ENCODE peak calls at places on chromosomes 3 and 15, in seven cellular contexts. One of them, this sample, is unnamed. For H3K4me1, the result is how much of the 10 kb centered on the place peaks cover.

GRCh38 chr3:78077842-78078241 is 1037.9 kb downstream of the ROBO2 start:
- DNase-seq in psoas muscle: no peak
- DNase-seq in A673: no peak
- DNase-seq in ovary: no peak
- DNase-seq in kidney: no peak
- DNase-seq in OCI-LY7: no peak
- DNase-seq in fibroblast of lung: no peak
- DNase-seq in this sample: no peak

GRCh38 chr3:69420781-69421520 is 35.1 kb upstream of the FRMD4B start:
- DNase-seq in OCI-LY7: no peak
- DNase-seq in A673: no peak
- DNase-seq in kidney: no peak
- DNase-seq in psoas muscle: peak
- DNase-seq in fibroblast of lung: peak
- DNase-seq in ovary: no peak
- DNase-seq in this sample: no peak

GRCh38 chr15:99753066-99753465 is 19.8 kb upstream of the LYSMD4 start:
- DNase-seq in kidney: no peak
- DNase-seq in A673: no peak
- DNase-seq in fibroblast of lung: no peak
- DNase-seq in psoas muscle: no peak
- DNase-seq in OCI-LY7: no peak
- DNase-seq in ovary: no peak
- DNase-seq in this sample: no peak

GRCh38 chr15:75606026-75606425 is 19.5 kb downstream of the SNUPN start:
- DNase-seq in psoas muscle: no peak
- DNase-seq in fibroblast of lung: no peak
- DNase-seq in ovary: no peak
- DNase-seq in A673: no peak
- DNase-seq in kidney: no peak
- DNase-seq in OCI-LY7: no peak
- DNase-seq in this sample: no peak

GRCh38 chr15:45668386-45668785 is 33.6 kb downstream of the SQOR start:
- DNase-seq in fibroblast of lung: no peak
- DNase-seq in psoas muscle: no peak
- DNase-seq in A673: no peak
- DNase-seq in kidney: no peak
- DNase-seq in OCI-LY7: no peak
- DNase-seq in ovary: no peak
- DNase-seq in this sample: no peak

GRCh38 chr3:63768415-63768814 is 50.7 kb upstream of the C3orf49 start:
- DNase-seq in ovary: no peak
- DNase-seq in psoas muscle: no peak
- DNase-seq in fibroblast of lung: no peak
- DNase-seq in OCI-LY7: no peak
- DNase-seq in kidney: no peak
- DNase-seq in A673: no peak
- DNase-seq in this sample: no peak

GRCh38 chr3:23740517-23741402 is 65.0 kb upstream of the UBE2E1 start:
- DNase-seq in OCI-LY7: peak
- DNase-seq in psoas muscle: no peak
- DNase-seq in ovary: no peak
- DNase-seq in A673: no peak
- DNase-seq in fibroblast of lung: no peak
- DNase-seq in kidney: no peak
- DNase-seq in this sample: peak

GRCh38 chr15:52678036-52678467 is 1.1 kb downstream of the ATOSA start:
- DNase-seq in psoas muscle: peak
- DNase-seq in ovary: peak
- DNase-seq in fibroblast of lung: peak
- DNase-seq in A673: peak
- DNase-seq in kidney: peak
- DNase-seq in OCI-LY7: peak
- DNase-seq in this sample: peak

GRCh38 chr15:43854801-43855200 is 28.0 kb downstream of the WDR76 start:
- DNase-seq in ovary: no peak
- DNase-seq in OCI-LY7: no peak
- DNase-seq in A673: no peak
- DNase-seq in fibroblast of lung: peak
- DNase-seq in psoas muscle: no peak
- DNase-seq in kidney: no peak
- DNase-seq in this sample: no peak

GRCh38 chr3:22990291-22991200 is 212.6 kb upstream of the UBE2E2 start:
- DNase-seq in OCI-LY7: no peak
- DNase-seq in fibroblast of lung: no peak
- DNase-seq in A673: no peak
- DNase-seq in ovary: no peak
- DNase-seq in psoas muscle: no peak
- DNase-seq in kidney: peak
- DNase-seq in this sample: no peak

GRCh38 chr15:89611317-89611716 is 36.0 kb downstream of the TICRR start:
- DNase-seq in OCI-LY7: no peak
- DNase-seq in kidney: no peak
- DNase-seq in fibroblast of lung: no peak
- DNase-seq in ovary: no peak
- DNase-seq in psoas muscle: no peak
- DNase-seq in A673: no peak
- DNase-seq in this sample: no peak

GRCh38 chr15:33215941-33216872 is 21.7 kb upstream of the FMN1 start:
- DNase-seq in OCI-LY7: peak
- DNase-seq in psoas muscle: no peak
- DNase-seq in ovary: no peak
- DNase-seq in fibroblast of lung: peak
- DNase-seq in A673: peak
- DNase-seq in kidney: no peak
- DNase-seq in this sample: peak
- TF ChIP-seq CTCF in OCI-LY7: peak
- TF ChIP-seq CTCF in psoas muscle: peak
- TF ChIP-seq CTCF in ovary: no peak
- TF ChIP-seq CTCF in fibroblast of lung: peak
- TF ChIP-seq CTCF in A673: peak
- TF ChIP-seq CTCF in kidney: peak
- TF ChIP-seq CTCF in this sample: peak

DNA sequence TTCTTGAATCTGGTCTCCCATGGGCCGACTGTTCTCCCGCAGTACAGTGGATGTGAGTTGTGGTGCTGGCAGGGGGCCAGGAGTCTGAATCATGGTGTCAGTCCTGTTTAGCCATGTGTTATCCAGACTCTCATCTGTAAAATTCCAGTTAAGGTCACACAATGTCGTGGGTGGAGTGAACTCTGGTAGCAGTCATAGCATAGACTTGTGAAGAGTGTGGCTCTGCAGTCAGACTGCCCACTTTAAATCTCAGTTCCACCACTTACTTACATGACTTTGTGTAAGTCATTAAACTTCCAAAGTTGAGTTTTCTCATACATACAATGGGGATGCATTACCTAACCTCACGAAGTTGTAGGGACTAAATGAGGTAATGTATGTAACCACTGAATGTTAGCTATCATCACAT is 93.7 kb downstream of the PCCB start:
- DNase-seq in fibroblast of lung: peak
- DNase-seq in kidney: peak
- DNase-seq in A673: peak
- DNase-seq in ovary: peak
- DNase-seq in OCI-LY7: no peak
- DNase-seq in psoas muscle: peak
- DNase-seq in this sample: peak
- H3K4me1 ChIP-seq in fibroblast of lung: under half
- H3K4me1 ChIP-seq in kidney: under half
- H3K4me1 ChIP-seq in A673: under half
- H3K4me1 ChIP-seq in ovary: under half
- H3K4me1 ChIP-seq in OCI-LY7: under half
- H3K4me1 ChIP-seq in psoas muscle: under half
- H3K4me1 ChIP-seq in this sample: under half

DNA sequence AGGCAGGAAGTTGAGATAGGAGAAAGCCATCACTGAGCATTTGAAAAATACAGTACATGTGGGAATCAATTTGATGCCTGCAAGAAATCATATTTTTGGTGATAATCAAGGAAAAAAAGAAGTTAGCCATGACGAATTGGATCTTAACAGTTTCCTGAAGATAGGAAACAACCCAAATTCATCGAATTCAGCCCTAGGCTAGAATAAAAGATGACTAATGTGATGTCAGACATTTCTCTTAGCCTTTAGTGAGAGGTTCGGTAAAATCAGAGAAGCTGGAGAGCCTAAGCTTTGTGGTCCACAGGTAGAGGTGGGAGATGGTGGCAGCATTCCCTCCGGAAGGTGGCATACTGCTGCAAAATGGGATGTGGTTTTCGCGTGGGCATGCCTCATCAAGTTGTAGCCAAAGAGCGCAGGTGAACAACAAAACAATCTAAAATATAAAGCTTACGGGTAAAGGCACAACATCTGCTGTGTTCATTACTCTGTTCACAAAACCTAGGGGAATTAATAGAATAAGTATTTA is 144.1 kb upstream of the ALCAM start:
- DNase-seq in A673: no peak
- DNase-seq in fibroblast of lung: no peak
- DNase-seq in OCI-LY7: no peak
- DNase-seq in kidney: no peak
- DNase-seq in ovary: no peak
- DNase-seq in psoas muscle: no peak
- DNase-seq in this sample: peak
- TF ChIP-seq CTCF in A673: peak
- TF ChIP-seq CTCF in fibroblast of lung: no peak
- TF ChIP-seq CTCF in OCI-LY7: no peak
- TF ChIP-seq CTCF in kidney: no peak
- TF ChIP-seq CTCF in ovary: no peak
- TF ChIP-seq CTCF in psoas muscle: no peak
- TF ChIP-seq CTCF in this sample: peak

DNA sequence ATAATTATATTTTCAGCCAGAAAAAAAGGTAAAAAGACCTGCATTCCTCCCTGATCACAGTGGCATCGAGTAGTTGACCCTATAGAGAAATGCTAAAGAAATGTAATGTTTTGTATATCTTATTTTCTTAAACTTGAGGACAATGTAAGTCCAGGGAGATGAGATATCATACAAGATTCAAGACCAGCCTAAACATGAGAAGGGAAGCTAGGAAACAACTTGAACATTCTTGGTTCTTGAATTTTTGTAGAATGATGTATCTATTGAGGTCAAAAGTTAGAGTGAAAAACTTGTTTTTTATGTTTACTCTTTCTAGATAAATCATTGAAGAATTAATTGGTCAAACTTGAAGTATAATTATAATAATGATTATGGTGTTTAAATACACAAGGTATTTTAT is 497.7 kb upstream of the TBL1XR1 start:
- DNase-seq in ovary: no peak
- DNase-seq in kidney: no peak
- DNase-seq in psoas muscle: no peak
- DNase-seq in OCI-LY7: no peak
- DNase-seq in A673: no peak
- DNase-seq in fibroblast of lung: no peak
- DNase-seq in this sample: no peak
- H3K4me1 ChIP-seq in ovary: under half
- H3K4me1 ChIP-seq in kidney: under half
- H3K4me1 ChIP-seq in psoas muscle: under half
- H3K4me1 ChIP-seq in OCI-LY7: under half
- H3K4me1 ChIP-seq in A673: under half
- H3K4me1 ChIP-seq in fibroblast of lung: under half
- H3K4me1 ChIP-seq in this sample: under half

DNA sequence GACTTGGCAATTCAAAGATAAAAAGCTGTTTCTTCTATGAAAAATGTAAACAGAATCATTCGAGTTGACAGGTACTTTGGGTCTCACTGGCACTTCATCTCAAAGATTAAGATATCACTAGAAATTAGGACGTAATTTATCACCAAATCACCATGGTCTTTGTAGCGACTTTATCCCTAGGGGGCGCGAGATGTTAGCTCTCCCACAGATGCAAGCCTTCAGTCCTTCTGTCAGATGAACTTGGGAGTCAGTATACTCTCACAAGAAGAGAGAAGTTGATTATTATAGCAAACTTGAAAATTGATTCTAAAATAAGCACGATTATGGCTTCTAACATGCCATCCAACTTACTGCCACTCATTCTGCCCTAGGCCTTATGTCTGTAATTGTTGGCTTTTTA is 150.3 kb downstream of the ALCAM start:
- DNase-seq in kidney: no peak
- DNase-seq in ovary: no peak
- DNase-seq in psoas muscle: no peak
- DNase-seq in fibroblast of lung: peak
- DNase-seq in OCI-LY7: no peak
- DNase-seq in A673: peak
- DNase-seq in this sample: no peak
- TF ChIP-seq CTCF in kidney: no peak
- TF ChIP-seq CTCF in ovary: no peak
- TF ChIP-seq CTCF in psoas muscle: no peak
- TF ChIP-seq CTCF in fibroblast of lung: peak
- TF ChIP-seq CTCF in OCI-LY7: no peak
- TF ChIP-seq CTCF in A673: peak
- TF ChIP-seq CTCF in this sample: peak

GRCh38 chr3:159856496-159857098 is 132.0 kb upstream of the IL12A start:
- DNase-seq in ovary: no peak
- DNase-seq in kidney: no peak
- DNase-seq in OCI-LY7: no peak
- DNase-seq in psoas muscle: no peak
- DNase-seq in A673: no peak
- DNase-seq in fibroblast of lung: no peak
- DNase-seq in this sample: no peak
- H3K4me1 ChIP-seq in ovary: under half
- H3K4me1 ChIP-seq in kidney: under half
- H3K4me1 ChIP-seq in OCI-LY7: under half
- H3K4me1 ChIP-seq in psoas muscle: half or more
- H3K4me1 ChIP-seq in A673: under half
- H3K4me1 ChIP-seq in fibroblast of lung: under half
- H3K4me1 ChIP-seq in this sample: half or more

GRCh38 chr3:49567406-49567805 is 13.1 kb downstream of the BSN start:
- DNase-seq in ovary: no peak
- DNase-seq in fibroblast of lung: no peak
- DNase-seq in A673: no peak
- DNase-seq in psoas muscle: no peak
- DNase-seq in kidney: no peak
- DNase-seq in OCI-LY7: no peak
- DNase-seq in this sample: peak

GRCh38 chr3:49568965-49569364 is 14.7 kb downstream of the BSN start:
- DNase-seq in OCI-LY7: no peak
- DNase-seq in A673: no peak
- DNase-seq in psoas muscle: no peak
- DNase-seq in kidney: no peak
- DNase-seq in fibroblast of lung: no peak
- DNase-seq in ovary: no peak
- DNase-seq in this sample: no peak

GRCh38 chr3:49563040-49563578 is 8.8 kb downstream of the BSN start:
- DNase-seq in OCI-LY7: no peak
- DNase-seq in ovary: no peak
- DNase-seq in A673: no peak
- DNase-seq in fibroblast of lung: no peak
- DNase-seq in psoas muscle: no peak
- DNase-seq in kidney: no peak
- DNase-seq in this sample: no peak

GRCh38 chr3:49563766-49564165 is 9.5 kb downstream of the BSN start:
- DNase-seq in A673: no peak
- DNase-seq in ovary: no peak
- DNase-seq in fibroblast of lung: no peak
- DNase-seq in OCI-LY7: no peak
- DNase-seq in kidney: no peak
- DNase-seq in psoas muscle: no peak
- DNase-seq in this sample: no peak

DNA sequence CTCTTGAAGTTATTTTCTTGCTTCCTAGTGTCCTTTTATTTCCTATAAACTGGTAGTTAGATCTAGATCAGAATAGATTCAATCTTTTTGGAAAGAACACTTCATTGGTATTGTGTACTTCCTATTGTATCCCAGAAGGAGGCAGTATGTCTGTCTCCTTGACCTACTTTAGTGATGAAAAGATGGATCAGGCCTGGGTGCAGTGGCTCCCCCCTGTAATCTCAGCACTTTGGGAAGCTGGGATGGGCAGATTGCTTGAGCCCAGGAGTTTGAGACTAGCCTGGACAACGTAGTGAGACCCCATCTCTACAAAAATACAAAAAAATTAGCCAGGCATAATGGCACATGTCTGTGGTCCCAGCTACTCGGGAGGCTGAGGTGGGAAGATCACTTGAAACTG is 12.0 kb downstream of the BSN start:
- DNase-seq in OCI-LY7: no peak
- DNase-seq in psoas muscle: no peak
- DNase-seq in fibroblast of lung: no peak
- DNase-seq in ovary: no peak
- DNase-seq in A673: no peak
- DNase-seq in kidney: no peak
- DNase-seq in this sample: no peak
- TF ChIP-seq CTCF in OCI-LY7: peak
- TF ChIP-seq CTCF in psoas muscle: no peak
- TF ChIP-seq CTCF in fibroblast of lung: no peak
- TF ChIP-seq CTCF in ovary: no peak
- TF ChIP-seq CTCF in A673: peak
- TF ChIP-seq CTCF in kidney: no peak
- TF ChIP-seq CTCF in this sample: peak